ENCODE peak calls at places on chromosomes 7 and 10, in four cellular contexts. X is CD8-positive, alpha-beta T cell; A is skeletal muscle cell; P is small intestine. Z is an unnamed sample.
A peak's percentile ranks its signal among the peaks of the same experiment; 100 is the strongest.

GRCh38 chr10:126088144-126088543 is 191.8 kb downstream of the FANK1 start:
- DNase-seq in A (no peak), X (no peak), P (no peak), Z (no peak)

GRCh38 chr10:71860243-71861029 is 9.4 kb upstream of the PSAP start:
- DNase-seq in P (peak; percentile 75), X (no peak), A (peak; percentile 100), Z (peak; percentile 57)

GRCh38 chr10:70054902-70055301 is 2.3 kb downstream of the MACROH2A2 start:
- DNase-seq in X (no peak), P (no peak), A (no peak), Z (no peak)

GRCh38 chr10:96671207-96671890 is 49.0 kb downstream of the PIK3AP1 start:
- DNase-seq in X (no peak), A (no peak), P (no peak), Z (no peak)

GRCh38 chr7:867406-868188 is 8.8 kb upstream of the GET4 start:
- DNase-seq in X (no peak), P (no peak), A (peak; percentile 6), Z (peak; percentile 64)

GRCh38 chr7:26144681-26145080 is 7.3 kb upstream of the NFE2L3 start:
- DNase-seq in A (no peak), P (no peak), X (no peak), Z (no peak)

GRCh38 chr10:98446121-98446655 is 547 bp downstream of the HPS1 start:
- DNase-seq in A (no peak), X (no peak), P (peak; percentile 43), Z (no peak)

GRCh38 chr10:99777918-99778716 is 4.3 kb upstream of the ABCC2 start:
- DNase-seq in P (peak; percentile 32), A (no peak), X (no peak), Z (no peak)

GRCh38 chr10:111996103-111996502 is 187.5 kb downstream of the GPAM start:
- DNase-seq in P (no peak), A (no peak), X (no peak), Z (no peak)

GRCh38 chr10:20276127-20276979 is 460.1 kb downstream of the PLXDC2 start:
- DNase-seq in X (no peak), A (no peak), P (no peak), Z (no peak)

GRCh38 chr7:138223402-138223872 is 147.2 kb downstream of the AKR1D1 start:
- DNase-seq in A (no peak), X (no peak), P (no peak), Z (no peak)

GRCh38 chr10:22765660-22766547 is 51.5 kb upstream of the PIP4K2A start:
- DNase-seq in A (no peak), P (no peak), X (no peak), Z (no peak)

GRCh38 chr7:114944742-114945625 is 23.1 kb downstream of the MDFIC start:
- DNase-seq in P (no peak), X (no peak), A (peak; percentile 94), Z (no peak)

GRCh38 chr7:29569648-29570047 is 6.0 kb downstream of the PRR15 start:
- DNase-seq in P (peak; percentile 48), A (no peak), X (no peak), Z (no peak)

GRCh38 chr7:138981332-138982203 is at the start of gene KIAA1549:
- DNase-seq in A (peak; percentile 9), X (no peak), P (peak; percentile 65), Z (no peak)

GRCh38 chr7:1220000-1220726 is 12.5 kb upstream of the UNCX start:
- DNase-seq in X (no peak), P (no peak), A (no peak), Z (no peak)

GRCh38 chr10:43192824-43193223 is 54.6 kb downstream of the CSGALNACT2 start:
- DNase-seq in X (no peak), A (no peak), P (peak; percentile 6), Z (no peak)

GRCh38 chr10:27413831-27414348 is 90.2 kb upstream of the RAB18 start:
- DNase-seq in P (no peak), X (no peak), A (no peak), Z (no peak)

GRCh38 chr7:945556-946255 is 8.8 kb downstream of the ADAP1 start:
- DNase-seq in A (no peak), X (no peak), P (peak; percentile 99), Z (no peak)

GRCh38 chr10:6778992-6779701 is 199.1 kb upstream of the PRKCQ start:
- DNase-seq in X (no peak), A (peak; percentile 94), P (no peak), Z (no peak)

GRCh38 chr7:86445285-86445684 is 198.4 kb upstream of the GRM3 start:
- DNase-seq in X (no peak), A (no peak), P (no peak), Z (no peak)
- H3K4me3 ChIP-seq in X (no peak overlapping the region), A (no peak overlapping the region), P (no peak overlapping the region), Z (no peak overlapping the region)

DNA sequence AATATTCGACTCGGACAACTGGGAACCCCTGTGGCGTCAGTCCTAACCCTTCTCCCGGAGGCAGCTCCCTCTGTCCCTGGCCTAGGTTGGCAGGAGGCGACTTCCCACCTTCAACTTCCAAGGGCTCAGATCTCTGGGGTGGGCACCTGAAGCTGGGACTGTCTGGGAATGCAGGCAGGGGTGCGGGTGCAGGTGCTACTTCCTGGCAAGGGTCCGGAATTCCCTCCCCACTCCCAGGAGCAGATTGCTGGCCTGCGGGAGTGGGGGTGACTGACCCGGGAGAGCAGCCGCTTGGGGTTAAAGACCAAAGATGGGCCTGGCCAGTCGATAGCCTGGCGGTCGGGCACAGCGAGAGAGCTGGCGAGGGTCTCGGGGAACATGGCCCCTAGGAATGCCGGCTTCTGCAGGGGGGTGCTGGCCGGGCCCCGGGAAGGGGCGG is 390 bp downstream of the EPHA1 start:
- DNase-seq in P (no peak), X (no peak), A (no peak), Z (no peak)
- H3K4me3 ChIP-seq in P (peak overlapping the region; percentile 52), X (peak overlapping the region; percentile 56), A (no peak overlapping the region), Z (peak overlapping the region; percentile 71)

GRCh38 chr10:24953350-24954074 is 1.1 kb upstream of the PRTFDC1 start:
- DNase-seq in A (no peak), X (no peak), P (no peak), Z (no peak)
- H3K4me3 ChIP-seq in A (peak overlapping the region; percentile 51), X (peak overlapping the region; percentile 63), P (peak overlapping the region; percentile 65), Z (no peak overlapping the region)

DNA sequence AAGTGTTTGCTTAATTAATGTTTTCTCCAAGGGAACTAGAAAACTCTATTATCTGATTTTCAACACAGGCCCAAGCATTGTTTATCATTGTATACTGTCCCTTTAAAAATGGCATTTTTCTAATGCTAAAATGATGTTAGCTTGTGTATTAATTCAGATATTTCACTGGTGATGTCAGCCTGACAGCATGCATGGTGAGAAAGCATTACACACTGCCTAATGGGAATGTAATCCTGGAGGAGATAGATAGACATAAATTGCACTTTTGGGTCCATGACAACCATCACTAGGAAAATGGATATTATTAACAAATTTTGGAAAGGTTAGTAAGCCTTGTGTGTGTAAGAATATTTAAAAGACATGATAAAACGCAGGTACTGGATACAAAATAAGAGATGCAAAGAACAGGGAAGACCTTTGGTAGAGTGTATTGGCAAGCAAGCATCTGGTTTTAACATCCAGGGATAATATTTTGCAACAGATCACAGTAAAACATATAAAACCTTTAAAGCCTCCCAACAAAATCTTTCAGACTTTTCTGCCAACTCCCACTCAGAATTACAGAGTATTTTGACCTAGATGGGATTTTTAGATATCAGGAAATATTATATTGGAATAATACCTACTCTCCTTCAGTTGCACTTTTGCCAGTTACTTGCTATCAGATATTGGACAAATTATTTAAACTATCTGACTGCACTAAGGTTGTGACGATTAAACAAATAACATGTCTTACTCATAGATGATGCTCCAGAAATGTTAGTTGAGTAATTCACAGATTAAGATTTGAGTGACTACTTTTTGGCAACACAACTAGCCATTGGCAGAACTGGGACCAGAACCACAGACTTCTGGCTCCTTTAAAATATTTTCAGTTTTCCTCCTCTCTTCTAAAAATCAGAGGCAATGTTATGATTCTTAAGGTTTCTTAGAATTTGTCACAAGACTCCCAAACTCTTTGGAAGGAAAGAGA is 291.5 kb upstream of the SEMA3C start:
- DNase-seq in X (no peak), P (no peak), A (no peak), Z (no peak)
- H3K4me3 ChIP-seq in X (no peak overlapping the region), P (no peak overlapping the region), A (no peak overlapping the region), Z (no peak overlapping the region)

GRCh38 chr7:36605261-36605660 is 119.0 kb downstream of the AOAH start:
- DNase-seq in X (no peak), P (no peak), A (no peak), Z (no peak)

GRCh38 chr7:36602975-36603887 is 121.1 kb downstream of the AOAH start:
- DNase-seq in P (no peak), A (no peak), X (no peak), Z (no peak)

GRCh38 chr7:36605662-36606441 is 118.4 kb downstream of the AOAH start:
- DNase-seq in X (no peak), P (no peak), A (no peak), Z (no peak)

GRCh38 chr7:36606442-36607205 is 117.7 kb downstream of the AOAH start:
- DNase-seq in P (no peak), A (no peak), X (no peak), Z (no peak)

GRCh38 chr7:36604801-36605200 is 119.5 kb downstream of the AOAH start:
- DNase-seq in X (no peak), P (peak; percentile 2), A (no peak), Z (no peak)
- H3K4me3 ChIP-seq in X (no peak overlapping the region), P (no peak overlapping the region), A (no peak overlapping the region), Z (no peak overlapping the region)

GRCh38 chr10:132555648-132556575 is 18.3 kb downstream of the INPP5A start:
- DNase-seq in P (no peak), X (no peak), A (no peak), Z (no peak)
- H3K4me3 ChIP-seq in P (no peak overlapping the region), X (no peak overlapping the region), A (no peak overlapping the region), Z (no peak overlapping the region)

GRCh38 chr7:157613575-157614322 is 276.9 kb downstream of the DNAJB6 start:
- DNase-seq in X (no peak), P (no peak), A (no peak), Z (no peak)
- H3K4me3 ChIP-seq in X (no peak overlapping the region), P (no peak overlapping the region), A (no peak overlapping the region), Z (no peak overlapping the region)

DNA sequence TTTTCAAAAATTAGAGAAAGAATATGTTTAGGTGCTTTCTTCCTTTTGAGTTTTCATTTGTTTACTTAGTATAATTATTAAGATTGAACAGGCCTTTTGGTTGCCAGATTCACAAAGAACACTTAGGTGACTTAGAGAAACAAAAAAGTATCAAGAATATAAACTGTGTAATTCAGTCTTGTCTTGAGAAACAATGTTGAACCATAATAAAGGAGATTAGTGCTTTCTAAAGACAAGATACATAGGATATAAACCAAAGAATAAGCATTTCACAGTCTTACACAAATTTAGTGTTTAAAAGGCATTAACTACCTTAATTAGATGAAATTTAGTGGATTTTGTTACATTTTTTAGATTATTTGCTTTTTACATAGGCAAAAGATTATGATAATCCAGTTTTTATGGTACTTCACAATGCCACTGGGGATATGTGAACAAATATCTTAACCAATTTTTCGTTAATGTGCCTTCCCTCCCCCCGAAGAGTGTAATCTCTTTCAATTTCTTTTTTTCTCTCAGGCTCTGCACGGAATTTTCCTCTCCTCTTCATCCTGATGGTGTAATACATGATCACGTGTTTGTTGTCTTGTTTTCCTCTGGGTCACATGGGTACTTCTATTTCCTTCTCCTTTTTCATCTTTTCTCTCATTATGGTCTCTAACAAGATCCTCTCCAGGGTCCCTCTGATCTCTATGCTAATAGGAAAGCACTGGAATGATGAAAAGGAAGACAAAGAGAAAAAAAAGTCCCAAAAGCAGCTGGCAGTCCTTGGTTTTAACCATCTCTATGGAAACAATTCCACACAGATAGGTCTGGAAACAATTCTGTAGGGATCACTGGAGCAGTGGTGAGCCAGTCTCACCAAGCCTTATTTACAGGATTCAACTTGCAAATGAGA is 3.7 kb upstream of the HNRNPH3 start:
- DNase-seq in P (peak; percentile 67), X (no peak), A (no peak), Z (no peak)
- H3K4me3 ChIP-seq in P (no peak overlapping the region), X (no peak overlapping the region), A (peak overlapping the region; percentile 5), Z (peak overlapping the region; percentile 12)